ENCODE peak calls at places on chromosomes 16 and 17, in eight cellular contexts. One of them, this sample, is unnamed.

GRCh38 chr17:44385287-44386181 is 3.9 kb downstream of the ITGA2B start:
- DNase-seq in H1: peak
- DNase-seq in A549: peak
- DNase-seq in transverse colon: peak
- DNase-seq in tibial nerve: peak
- DNase-seq in GM12878: no peak
- DNase-seq in stomach: peak
- DNase-seq in SK-N-SH: peak
- DNase-seq in this sample: peak

GRCh38 chr17:44004761-44005526 is 522 bp downstream of the NAGS start:
- DNase-seq in H1: peak
- DNase-seq in A549: no peak
- DNase-seq in transverse colon: peak
- DNase-seq in tibial nerve: no peak
- DNase-seq in GM12878: no peak
- DNase-seq in stomach: peak
- DNase-seq in SK-N-SH: peak
- DNase-seq in this sample: peak

GRCh38 chr16:2033057-2033911 is 6.6 kb downstream of the NHERF2 start:
- DNase-seq in H1: peak
- DNase-seq in A549: peak
- DNase-seq in transverse colon: peak
- DNase-seq in tibial nerve: peak
- DNase-seq in GM12878: no peak
- DNase-seq in stomach: peak
- DNase-seq in SK-N-SH: peak
- DNase-seq in this sample: peak

GRCh38 chr17:34369571-34369970 is 6.5 kb upstream of the CCL1 start:
- DNase-seq in H1: no peak
- DNase-seq in A549: no peak
- DNase-seq in transverse colon: no peak
- DNase-seq in tibial nerve: no peak
- DNase-seq in GM12878: no peak
- DNase-seq in stomach: no peak
- DNase-seq in SK-N-SH: no peak
- DNase-seq in this sample: no peak

GRCh38 chr17:42136654-42137051 is 14.0 kb downstream of the HSPB9 start:
- DNase-seq in H1: no peak
- DNase-seq in A549: no peak
- DNase-seq in transverse colon: no peak
- DNase-seq in tibial nerve: no peak
- DNase-seq in GM12878: no peak
- DNase-seq in stomach: no peak
- DNase-seq in SK-N-SH: no peak
- DNase-seq in this sample: no peak

GRCh38 chr16:11145173-11145820 is 110.7 kb downstream of the SOCS1 start:
- DNase-seq in H1: no peak
- DNase-seq in A549: no peak
- DNase-seq in transverse colon: no peak
- DNase-seq in tibial nerve: no peak
- DNase-seq in GM12878: no peak
- DNase-seq in stomach: no peak
- DNase-seq in SK-N-SH: no peak
- DNase-seq in this sample: peak

GRCh38 chr16:23333962-23334361 is 31.9 kb downstream of the SCNN1B start:
- DNase-seq in H1: no peak
- DNase-seq in A549: peak
- DNase-seq in transverse colon: no peak
- DNase-seq in tibial nerve: no peak
- DNase-seq in GM12878: no peak
- DNase-seq in stomach: no peak
- DNase-seq in SK-N-SH: no peak
- DNase-seq in this sample: no peak

GRCh38 chr17:81870155-81870977 is 771 bp downstream of the ARHGDIA start:
- DNase-seq in H1: peak
- DNase-seq in A549: peak
- DNase-seq in transverse colon: peak
- DNase-seq in tibial nerve: no peak
- DNase-seq in GM12878: no peak
- DNase-seq in stomach: peak
- DNase-seq in SK-N-SH: peak
- DNase-seq in this sample: no peak

GRCh38 chr17:66781135-66781534 is 53.8 kb upstream of the CACNG5 start:
- DNase-seq in H1: no peak
- DNase-seq in A549: no peak
- DNase-seq in transverse colon: no peak
- DNase-seq in tibial nerve: no peak
- DNase-seq in GM12878: no peak
- DNase-seq in stomach: no peak
- DNase-seq in SK-N-SH: no peak
- DNase-seq in this sample: no peak

GRCh38 chr17:68182940-68183551 is 64.8 kb upstream of the AMZ2 start:
- DNase-seq in H1: no peak
- DNase-seq in A549: no peak
- DNase-seq in transverse colon: peak
- DNase-seq in tibial nerve: no peak
- DNase-seq in GM12878: no peak
- DNase-seq in stomach: no peak
- DNase-seq in SK-N-SH: no peak
- DNase-seq in this sample: no peak

GRCh38 chr17:30363715-30364202 is 15.0 kb upstream of the CPD start:
- DNase-seq in H1: no peak
- DNase-seq in A549: no peak
- DNase-seq in transverse colon: peak
- DNase-seq in tibial nerve: no peak
- DNase-seq in GM12878: peak
- DNase-seq in stomach: peak
- DNase-seq in SK-N-SH: no peak
- DNase-seq in this sample: no peak

GRCh38 chr16:28014851-28015250 is 48.7 kb downstream of the GSG1L start:
- DNase-seq in H1: no peak
- DNase-seq in A549: no peak
- DNase-seq in transverse colon: no peak
- DNase-seq in tibial nerve: no peak
- DNase-seq in GM12878: no peak
- DNase-seq in stomach: no peak
- DNase-seq in SK-N-SH: no peak
- DNase-seq in this sample: no peak

GRCh38 chr17:49525831-49526741 is 31.0 kb downstream of the NGFR start:
- DNase-seq in H1: peak
- DNase-seq in A549: no peak
- DNase-seq in transverse colon: no peak
- DNase-seq in tibial nerve: no peak
- DNase-seq in GM12878: no peak
- DNase-seq in stomach: no peak
- DNase-seq in SK-N-SH: peak
- DNase-seq in this sample: no peak

DNA sequence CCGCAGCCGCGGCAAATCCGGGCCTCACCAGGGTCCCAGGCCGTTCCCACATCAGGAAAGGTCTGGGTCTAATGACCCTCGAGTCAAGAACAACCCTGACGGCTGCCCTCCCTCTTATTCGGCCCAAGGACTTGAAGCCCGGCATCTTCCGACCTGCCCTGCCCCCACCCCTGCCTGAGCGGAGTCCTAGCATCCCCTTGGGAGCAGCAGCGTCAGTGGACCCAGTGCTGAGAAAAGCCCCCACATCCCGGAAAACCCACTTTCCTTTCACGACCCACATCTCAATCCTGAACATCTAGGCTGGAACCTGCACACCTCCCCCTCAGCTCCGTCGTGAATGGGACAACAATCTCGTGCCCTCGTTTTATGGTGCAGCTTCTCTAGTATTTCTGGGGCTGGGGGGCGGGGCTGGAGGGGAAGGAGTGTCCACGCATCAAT is 796 bp downstream of the TMEM88 start:
- DNase-seq in H1: no peak
- DNase-seq in A549: no peak
- DNase-seq in transverse colon: no peak
- DNase-seq in tibial nerve: no peak
- DNase-seq in GM12878: no peak
- DNase-seq in stomach: no peak
- DNase-seq in SK-N-SH: no peak
- DNase-seq in this sample: peak
- H3K4me3 ChIP-seq in H1: peak
- H3K4me3 ChIP-seq in A549: peak
- H3K4me3 ChIP-seq in transverse colon: peak
- H3K4me3 ChIP-seq in tibial nerve: peak
- H3K4me3 ChIP-seq in GM12878: peak
- H3K4me3 ChIP-seq in stomach: peak
- H3K4me3 ChIP-seq in SK-N-SH: peak
- H3K4me3 ChIP-seq in this sample: peak

GRCh38 chr16:90019543-90020259 is 445 bp upstream of the DBNDD1 start:
- DNase-seq in H1: peak
- DNase-seq in A549: peak
- DNase-seq in transverse colon: peak
- DNase-seq in tibial nerve: no peak
- DNase-seq in GM12878: no peak
- DNase-seq in stomach: peak
- DNase-seq in SK-N-SH: peak
- DNase-seq in this sample: no peak
- TF ChIP-seq CTCF in H1: no peak
- TF ChIP-seq CTCF in A549: peak
- TF ChIP-seq CTCF in transverse colon: peak
- TF ChIP-seq CTCF in tibial nerve: peak
- TF ChIP-seq CTCF in GM12878: peak
- TF ChIP-seq CTCF in stomach: no peak
- TF ChIP-seq CTCF in SK-N-SH: peak
- TF ChIP-seq CTCF in this sample: peak

DNA sequence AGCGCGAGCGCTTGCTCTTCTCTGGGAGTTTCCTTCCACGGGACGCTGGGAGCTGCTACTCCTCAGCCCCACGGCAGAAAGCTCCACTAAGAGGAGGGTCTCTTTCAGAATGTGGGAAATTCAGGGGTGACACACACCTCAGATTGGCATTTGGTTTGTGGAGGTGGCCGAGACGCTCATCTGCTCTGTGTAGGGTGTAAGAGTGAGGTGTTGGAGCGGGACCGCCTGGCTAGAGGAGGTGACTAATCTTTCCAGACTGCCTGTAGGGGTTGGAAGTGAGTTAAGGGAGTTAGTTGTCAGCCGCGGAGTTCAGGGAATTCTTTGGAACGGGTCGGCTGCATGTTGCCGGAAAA is 741 bp downstream of the PSMD11 start:
- DNase-seq in H1: no peak
- DNase-seq in A549: peak
- DNase-seq in transverse colon: peak
- DNase-seq in tibial nerve: no peak
- DNase-seq in GM12878: no peak
- DNase-seq in stomach: peak
- DNase-seq in SK-N-SH: no peak
- DNase-seq in this sample: peak
- TF ChIP-seq EP300 in H1: no peak
- TF ChIP-seq EP300 in A549: no peak
- TF ChIP-seq EP300 in transverse colon: no peak
- TF ChIP-seq EP300 in tibial nerve: no peak
- TF ChIP-seq EP300 in GM12878: no peak
- TF ChIP-seq EP300 in stomach: no peak
- TF ChIP-seq EP300 in SK-N-SH: no peak
- TF ChIP-seq EP300 in this sample: no peak

DNA sequence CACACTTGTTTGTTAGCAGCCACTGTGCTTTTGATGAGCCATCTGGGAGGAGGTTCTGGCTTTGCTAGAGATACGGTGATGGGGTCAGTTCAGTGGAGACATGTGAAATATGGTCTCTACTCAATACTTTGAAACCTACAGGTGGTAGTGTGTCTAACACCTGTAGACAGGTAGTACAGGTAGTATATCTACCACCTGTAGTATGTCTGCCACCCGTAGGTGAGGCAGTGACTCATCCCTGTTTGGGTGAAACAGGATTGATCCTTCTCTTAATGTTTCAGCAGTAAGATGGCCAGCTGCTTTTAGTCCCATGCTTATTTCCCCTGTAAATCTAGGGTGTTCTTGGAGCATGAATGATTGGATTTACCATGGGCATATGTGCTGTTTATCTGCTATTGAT is 240.8 kb downstream of the SNX29 start:
- DNase-seq in H1: no peak
- DNase-seq in A549: no peak
- DNase-seq in transverse colon: no peak
- DNase-seq in tibial nerve: no peak
- DNase-seq in GM12878: no peak
- DNase-seq in stomach: no peak
- DNase-seq in SK-N-SH: no peak
- DNase-seq in this sample: no peak
- H3K4me3 ChIP-seq in H1: no peak
- H3K4me3 ChIP-seq in A549: no peak
- H3K4me3 ChIP-seq in transverse colon: no peak
- H3K4me3 ChIP-seq in tibial nerve: no peak
- H3K4me3 ChIP-seq in GM12878: no peak
- H3K4me3 ChIP-seq in stomach: no peak
- H3K4me3 ChIP-seq in SK-N-SH: no peak
- H3K4me3 ChIP-seq in this sample: no peak

GRCh38 chr17:62727916-62728672 is 80.0 kb downstream of the MARCHF10 start:
- DNase-seq in H1: no peak
- DNase-seq in A549: peak
- DNase-seq in transverse colon: no peak
- DNase-seq in tibial nerve: no peak
- DNase-seq in GM12878: no peak
- DNase-seq in stomach: no peak
- DNase-seq in SK-N-SH: no peak
- DNase-seq in this sample: no peak
- TF ChIP-seq CTCF in H1: peak
- TF ChIP-seq CTCF in A549: no peak
- TF ChIP-seq CTCF in transverse colon: no peak
- TF ChIP-seq CTCF in tibial nerve: no peak
- TF ChIP-seq CTCF in GM12878: peak
- TF ChIP-seq CTCF in stomach: no peak
- TF ChIP-seq CTCF in SK-N-SH: no peak
- TF ChIP-seq CTCF in this sample: no peak

GRCh38 chr17:77235370-77236080 is 94.8 kb downstream of the SEC14L1 start:
- DNase-seq in H1: no peak
- DNase-seq in A549: no peak
- DNase-seq in transverse colon: no peak
- DNase-seq in tibial nerve: peak
- DNase-seq in GM12878: peak
- DNase-seq in stomach: no peak
- DNase-seq in SK-N-SH: peak
- DNase-seq in this sample: no peak
- TF ChIP-seq EP300 in H1: no peak
- TF ChIP-seq EP300 in A549: no peak
- TF ChIP-seq EP300 in transverse colon: no peak
- TF ChIP-seq EP300 in tibial nerve: no peak
- TF ChIP-seq EP300 in GM12878: no peak
- TF ChIP-seq EP300 in stomach: no peak
- TF ChIP-seq EP300 in SK-N-SH: no peak
- TF ChIP-seq EP300 in this sample: no peak